ENCODE peak calls at places on chromosomes 5 and 9, in eight cellular contexts. O, I, W, A, Q, B, G and Y are unnamed samples.

GRCh38 chr5:81751836-81752643 is 1.1 kb upstream of the SSBP2 start:
- DNase-seq in B (peak; percentile 21), G (no peak), I (no peak), A (peak; percentile 75), O (no peak), Q (no peak), W (peak; percentile 40), Y (no peak)

GRCh38 chr9:71209890-71210289 is 88.5 kb upstream of the TRPM3 start:
- DNase-seq in B (no peak), W (no peak), O (no peak), I (no peak), A (no peak), G (no peak), Q (no peak), Y (no peak)

GRCh38 chr9:121860744-121861143 is 209.3 kb downstream of the DAB2IP start:
- DNase-seq in Q (no peak), B (no peak), G (peak; percentile 95), A (no peak), I (no peak), O (no peak), W (peak; percentile 78), Y (peak; percentile 31)

GRCh38 chr5:144487761-144488160 is 317.1 kb downstream of the KCTD16 start:
- DNase-seq in G (no peak), I (no peak), O (no peak), W (no peak), B (no peak), A (peak; percentile 36), Q (no peak), Y (no peak)

GRCh38 chr9:93456504-93456903 is 3.1 kb upstream of the FAM120AOS start:
- DNase-seq in Q (no peak), O (no peak), I (no peak), W (no peak), A (no peak), B (no peak), G (no peak), Y (no peak)

GRCh38 chr5:179827684-179828083 is 7.0 kb downstream of the SQSTM1 start:
- DNase-seq in A (no peak), G (no peak), I (no peak), Q (no peak), O (no peak), W (no peak), B (no peak), Y (no peak)

GRCh38 chr5:94192658-94193391 is 425.6 kb downstream of the KIAA0825 start:
- DNase-seq in I (no peak), W (no peak), O (no peak), G (no peak), B (no peak), Q (no peak), A (no peak), Y (no peak)

GRCh38 chr5:71974165-71974564 is 133.1 kb upstream of the MAP1B start:
- DNase-seq in G (peak; percentile 17), B (no peak), W (peak; percentile 17), A (no peak), I (no peak), O (no peak), Q (no peak), Y (no peak)

GRCh38 chr9:119765632-119766031 is 396.4 kb upstream of the BRINP1 start:
- DNase-seq in W (no peak), Q (no peak), G (no peak), B (no peak), O (no peak), A (no peak), I (no peak), Y (no peak)

GRCh38 chr9:135009711-135010362 is 77.6 kb upstream of the OLFM1 start:
- DNase-seq in Q (no peak), O (no peak), A (no peak), B (no peak), I (no peak), W (no peak), G (no peak), Y (no peak)

GRCh38 chr9:121779381-121780117 is 128.1 kb downstream of the DAB2IP start:
- DNase-seq in W (no peak), G (peak; percentile 25), B (no peak), Q (no peak), I (no peak), A (peak; percentile 72), O (no peak), Y (no peak)

GRCh38 chr5:61970218-61970617 is 335.8 kb upstream of the KIF2A start:
- DNase-seq in B (no peak), A (no peak), Q (no peak), W (no peak), G (no peak), I (no peak), O (no peak), Y (no peak)

GRCh38 chr9:20623748-20624124 is 1.4 kb upstream of the MLLT3 start:
- DNase-seq in B (no peak), I (no peak), Q (no peak), A (peak; percentile 21), W (no peak), G (peak; percentile 8), O (no peak), Y (no peak)

GRCh38 chr5:117077142-117077541 is 502.5 kb upstream of the SEMA6A start:
- DNase-seq in G (peak; percentile 26), B (no peak), A (peak; percentile 8), W (no peak), Q (no peak), O (no peak), I (no peak), Y (no peak)

GRCh38 chr9:5793812-5794211 is 39.1 kb downstream of the ERMP1 start:
- DNase-seq in G (no peak), I (no peak), O (no peak), W (no peak), Q (no peak), B (no peak), A (no peak), Y (no peak)

GRCh38 chr5:77558266-77558665 is 66.2 kb upstream of the WDR41 start:
- DNase-seq in G (no peak), O (no peak), B (no peak), I (no peak), Q (no peak), A (peak; percentile 21), W (no peak), Y (no peak)

GRCh38 chr9:92439921-92440750 is 15.9 kb upstream of the OMD start:
- DNase-seq in G (peak; percentile 65), Q (no peak), A (no peak), O (no peak), B (no peak), I (peak; percentile 66), W (no peak), Y (no peak)

GRCh38 chr9:126886194-126886830 is 25.9 kb downstream of the ZBTB34 start:
- DNase-seq in O (no peak), A (no peak), Q (no peak), B (no peak), G (no peak), I (no peak), W (no peak), Y (no peak)

GRCh38 chr5:95053253-95053652 is 231.6 kb downstream of the MCTP1 start:
- DNase-seq in Q (no peak), W (no peak), G (no peak), A (no peak), O (no peak), B (no peak), I (no peak), Y (no peak)

GRCh38 chr5:122704247-122705036 is 70.4 kb upstream of the SNX2 start:
- DNase-seq in O (no peak), G (peak; percentile 78), A (peak; percentile 64), I (peak; percentile 22), W (no peak), Q (no peak), B (peak; percentile 47), Y (no peak)

GRCh38 chr9:136940526-136941230 is 3.9 kb downstream of the FBXW5 start:
- DNase-seq in A (no peak), I (no peak), B (no peak), Q (no peak), G (no peak), O (no peak), W (peak; percentile 12), Y (no peak)